ENCODE peak calls at places on chromosome 22, in four cellular contexts. R is AG09309, B is GM12865, D is NCI-H1436. F is an unnamed sample.

GRCh38 chr22:22520667-22521602 is 865 bp upstream of the ZNF280A start:
- DNase-seq in B (no peak), R (no peak), D (no peak), F (no peak)

GRCh38 chr22:37940698-37941376 is 12.6 kb downstream of the C22orf23 start:
- DNase-seq in R (no peak), B (no peak), D (no peak), F (no peak)

GRCh38 chr22:28977050-28977449 is 84.6 kb downstream of the C22orf31 start:
- DNase-seq in R (no peak), D (no peak), B (no peak), F (no peak)

GRCh38 chr22:37896181-37896592 is 9.9 kb upstream of the MICALL1 start:
- DNase-seq in D (no peak), B (peak), R (no peak), F (peak)

GRCh38 chr22:48692734-48693376 is 1134.8 kb downstream of the BRD1 start:
- DNase-seq in D (no peak), R (no peak), B (no peak), F (no peak)

GRCh38 chr22:48477031-48477721 is 1350.5 kb downstream of the BRD1 start:
- DNase-seq in R (no peak), D (no peak), B (no peak), F (no peak)

GRCh38 chr22:44411226-44412135 is 86.6 kb downstream of the RTL6 start:
- DNase-seq in R (no peak), D (no peak), B (no peak), F (no peak)

GRCh38 chr22:28570697-28571373 is 108.8 kb downstream of the TTC28 start:
- DNase-seq in R (no peak), D (no peak), B (no peak), F (no peak)

GRCh38 chr22:39943366-39943765 is 16.8 kb upstream of the TMA7B start:
- DNase-seq in D (no peak), B (peak), R (no peak), F (no peak)

GRCh38 chr22:27488456-27489224 is 312.9 kb downstream of the MN1 start:
- DNase-seq in B (no peak), D (no peak), R (no peak), F (no peak)

GRCh38 chr22:36644333-36644757 is 59.2 kb downstream of the CACNG2 start:
- DNase-seq in R (peak), D (no peak), B (peak), F (peak)

GRCh38 chr22:30178180-30179126 is 68.1 kb downstream of the LIF start:
- DNase-seq in R (no peak), D (no peak), B (no peak), F (no peak)

GRCh38 chr22:43946391-43946680 is 8.9 kb upstream of the SAMM50 start:
- DNase-seq in D (no peak), R (no peak), B (no peak), F (no peak)

GRCh38 chr22:27766679-27767078 is 34.9 kb downstream of the MN1 start:
- DNase-seq in D (no peak), B (no peak), R (no peak), F (no peak)

GRCh38 chr22:40553014-40553579 is 83.4 kb downstream of the MRTFA start:
- DNase-seq in R (no peak), B (no peak), D (no peak), F (no peak)

GRCh38 chr22:38228873-38229740 is 27.3 kb downstream of the MAFF start:
- DNase-seq in D (no peak), B (no peak), R (peak), F (no peak)

GRCh38 chr22:18031670-18032454 is 7.5 kb upstream of the MICAL3 start:
- DNase-seq in B (no peak), D (no peak), R (peak), F (no peak)

GRCh38 chr22:43377486-43377995 is 34.3 kb upstream of the MPPED1 start:
- DNase-seq in R (no peak), D (no peak), B (peak), F (no peak)

GRCh38 chr22:29306830-29307657 is 594 bp downstream of the GAS2L1 start:
- DNase-seq in B (no peak), D (peak), R (peak), F (no peak)

GRCh38 chr22:49807780-49808708 is 19.6 kb downstream of the BRD1 start:
- DNase-seq in B (no peak), R (no peak), D (no peak), F (peak)

GRCh38 chr22:23898006-23898974 is 4.1 kb downstream of the MIF start:
- DNase-seq in D (no peak), B (no peak), R (no peak), F (no peak)

GRCh38 chr22:48751539-48752437 is 1075.9 kb downstream of the BRD1 start:
- DNase-seq in D (no peak), R (no peak), B (no peak), F (peak)

GRCh38 chr22:46063861-46064235 is 86.5 kb upstream of the PPARA start:
- DNase-seq in B (no peak), D (peak), R (no peak), F (no peak)

GRCh38 chr22:44620129-44620840 is 81.7 kb upstream of the PRR5 start:
- DNase-seq in R (no peak), B (peak), D (peak), F (peak)

GRCh38 chr22:26624788-26625187 is 3.0 kb downstream of the CRYBA4 start:
- DNase-seq in R (no peak), B (no peak), D (no peak), F (no peak)

GRCh38 chr22:46329616-46330015 is 5.9 kb upstream of the TRMU start:
- DNase-seq in D (no peak), R (no peak), B (no peak), F (no peak)

GRCh38 chr22:36737776-36738175 is 34.2 kb upstream of the CACNG2 start:
- DNase-seq in D (no peak), B (no peak), R (no peak), F (no peak)

GRCh38 chr22:34975721-34976120 is 90.2 kb upstream of the ISX start:
- DNase-seq in R (no peak), B (no peak), D (no peak), F (no peak)

GRCh38 chr22:20762233-20762796 is 11.6 kb upstream of the SERPIND1 start:
- DNase-seq in D (no peak), R (no peak), B (no peak), F (no peak)

F was measured in activated T-helper 2 cell treated with anti-CD3 and anti-CD28 coated beads, Interferon-gamma antibody, Interleukin-2, Interleukin-4, amounts not matched to agents 10 μg/mL and 5 μg/mL and 100 μg/mL, durations not matched to agents 14 hours and 24 hours and 36 hours.